ENCODE peak calls at places on chromosome 19, in ten cellular contexts. M, Z, Q, J, C, H, O, B, Y and T are unnamed samples.

GRCh38 chr19:56142897-56143434 is 1.9 kb downstream of the ZNF444 start:
- DNase-seq in M (no peak), Z (no peak), Q (no peak), J (no peak), C (no peak), H (no peak), O (no peak), B (no peak), Y (no peak), T (no peak)

GRCh38 chr19:3372413-3372812 is 6.0 kb downstream of the NFIC start:
- DNase-seq in M (no peak), Z (no peak), Q (no peak), J (no peak), C (no peak), H (no peak), O (no peak), B (no peak), Y (no peak), T (no peak)

GRCh38 chr19:4233282-4233853 is 4.0 kb downstream of the EBI3 start:
- DNase-seq in M (no peak), Z (peak; percentile 77), Q (no peak), J (peak; percentile 35), C (peak; percentile 4), H (peak; percentile 54), O (peak; percentile 77), B (peak; percentile 38), Y (no peak), T (no peak)

GRCh38 chr19:339262-339887 is 5.2 kb downstream of the MIER2 start:
- DNase-seq in M (no peak), Z (no peak), Q (no peak), J (no peak), C (no peak), H (no peak), O (no peak), B (no peak), Y (no peak), T (no peak)

GRCh38 chr19:21115430-21115829 is 26.4 kb upstream of the ZNF431 start:
- DNase-seq in M (no peak), Z (no peak), Q (no peak), J (no peak), C (no peak), H (no peak), O (no peak), B (no peak), Y (no peak), T (no peak)

GRCh38 chr19:16821081-16821480 is 8.1 kb upstream of the SIN3B start:
- DNase-seq in M (no peak), Z (no peak), Q (peak; percentile 79), J (no peak), C (peak; percentile 90), H (no peak), O (no peak), B (no peak), Y (no peak), T (no peak)

GRCh38 chr19:801030-801860 is 4.0 kb downstream of the PTBP1 start:
- DNase-seq in M (no peak), Z (peak; percentile 89), Q (no peak), J (peak; percentile 70), C (peak; percentile 32), H (peak; percentile 84), O (peak; percentile 17), B (peak; percentile 75), Y (peak; percentile 55), T (no peak)

GRCh38 chr19:35268546-35269424 is at the start of gene USF2:
- DNase-seq in M (no peak), Z (peak; percentile 91), Q (no peak), J (peak; percentile 82), C (no peak), H (peak; percentile 78), O (peak; percentile 79), B (peak; percentile 79), Y (no peak), T (no peak)

GRCh38 chr19:41299755-41300089 is 10.2 kb upstream of the CCDC97 start:
- DNase-seq in M (no peak), Z (no peak), Q (no peak), J (peak; percentile 78), C (no peak), H (peak; percentile 48), O (no peak), B (no peak), Y (no peak), T (no peak)

GRCh38 chr19:12994701-12995595 is at the start of gene NFIX:
- DNase-seq in M (no peak), Z (peak; percentile 87), Q (no peak), J (peak; percentile 76), C (no peak), H (peak; percentile 78), O (peak; percentile 83), B (peak; percentile 73), Y (no peak), T (no peak)

GRCh38 chr19:21023901-21024300 is 3.4 kb downstream of the ZNF430 start:
- DNase-seq in M (no peak), Z (no peak), Q (no peak), J (no peak), C (peak; percentile 80), H (no peak), O (no peak), B (no peak), Y (no peak), T (no peak)

GRCh38 chr19:53409505-53410204 is 14.7 kb downstream of the ZNF765 start:
- DNase-seq in M (no peak), Z (no peak), Q (no peak), J (no peak), C (no peak), H (no peak), O (no peak), B (no peak), Y (no peak), T (no peak)

GRCh38 chr19:9872618-9873242 is 37.6 kb downstream of the PIN1 start:
- DNase-seq in M (no peak), Z (no peak), Q (no peak), J (no peak), C (no peak), H (no peak), O (no peak), B (no peak), Y (no peak), T (no peak)

GRCh38 chr19:53102701-53103140 is 501 bp downstream of the ZNF160 start:
- DNase-seq in M (no peak), Z (peak; percentile 67), Q (peak; percentile 38), J (peak; percentile 54), C (no peak), H (peak; percentile 29), O (peak; percentile 53), B (peak; percentile 34), Y (no peak), T (no peak)

GRCh38 chr19:16627194-16627927 is 643 bp downstream of the MED26 start:
- DNase-seq in M (no peak), Z (peak; percentile 71), Q (no peak), J (no peak), C (no peak), H (no peak), O (no peak), B (no peak), Y (no peak), T (no peak)

GRCh38 chr19:54310543-54310942 is 2.4 kb downstream of the LILRA5 start:
- DNase-seq in M (no peak), Z (no peak), Q (no peak), J (no peak), C (no peak), H (no peak), O (no peak), B (no peak), Y (no peak), T (no peak)

DNA sequence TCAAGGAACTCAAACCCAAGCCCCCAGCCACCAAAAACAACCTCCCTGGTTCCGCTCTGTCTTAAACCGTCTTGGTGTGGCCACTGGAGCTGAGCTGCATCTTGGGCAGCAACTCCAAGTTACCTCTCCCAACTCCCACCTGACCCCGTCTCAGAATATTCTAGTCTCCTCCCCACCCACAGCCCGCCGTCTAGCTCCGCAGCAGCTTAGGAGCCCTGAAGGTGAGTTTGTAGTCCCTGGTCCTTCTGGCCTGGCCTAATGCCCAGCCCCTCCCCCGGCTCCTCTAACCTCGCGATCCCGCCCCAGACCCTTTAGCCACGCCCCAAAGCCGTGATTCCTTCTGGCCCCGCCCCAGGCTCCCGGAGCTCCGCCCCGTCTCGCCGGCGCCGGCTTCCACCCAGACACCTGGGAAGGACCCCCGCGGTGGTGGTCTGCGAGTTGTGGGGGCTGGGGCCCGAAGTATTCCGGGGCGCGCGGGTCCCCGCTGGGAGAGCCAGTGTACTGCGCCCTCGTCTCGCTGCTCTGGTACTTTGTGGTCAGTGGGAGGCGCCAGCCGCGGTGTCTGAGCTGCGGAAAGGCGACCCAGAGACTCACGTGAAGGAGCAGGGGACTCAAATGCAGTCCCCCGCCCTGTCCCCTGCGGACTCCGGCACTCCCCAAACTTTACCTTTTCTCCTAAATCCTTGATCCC is 2.5 kb upstream of the LHB start:
- DNase-seq in M (peak; percentile 29), Z (peak; percentile 94), Q (peak; percentile 64), J (peak; percentile 50), C (no peak), H (peak; percentile 83), O (peak; percentile 93), B (peak; percentile 90), Y (no peak), T (no peak)
- TF ChIP-seq CTCF in M (peak; percentile 64), Z (no peak), Q (no peak), J (no peak), C (peak; percentile 26), H (no peak), O (peak; percentile 81), B (no peak), Y (no peak), T (peak; percentile 31)

GRCh38 chr19:29528350-29528945 is 2.7 kb downstream of the VSTM2B start:
- DNase-seq in M (peak; percentile 75), Z (peak; percentile 66), Q (no peak), J (peak; percentile 74), C (peak; percentile 12), H (no peak), O (peak; percentile 77), B (peak; percentile 40), Y (no peak), T (peak; percentile 1)
- H3K27me3 ChIP-seq in M (peaks cover 83% of the 10 kb centered on the region), Z (peaks cover 95% of the 10 kb centered on the region), Q (peaks cover 30% of the 10 kb centered on the region), J (peaks cover 100% of the 10 kb centered on the region), C (peaks cover 46% of the 10 kb centered on the region), H (peaks cover 78% of the 10 kb centered on the region), O (peaks cover 31% of the 10 kb centered on the region), B (peaks cover 22% of the 10 kb centered on the region), Y (no peaks in the 10 kb centered on the region), T (peaks cover 82% of the 10 kb centered on the region)

DNA sequence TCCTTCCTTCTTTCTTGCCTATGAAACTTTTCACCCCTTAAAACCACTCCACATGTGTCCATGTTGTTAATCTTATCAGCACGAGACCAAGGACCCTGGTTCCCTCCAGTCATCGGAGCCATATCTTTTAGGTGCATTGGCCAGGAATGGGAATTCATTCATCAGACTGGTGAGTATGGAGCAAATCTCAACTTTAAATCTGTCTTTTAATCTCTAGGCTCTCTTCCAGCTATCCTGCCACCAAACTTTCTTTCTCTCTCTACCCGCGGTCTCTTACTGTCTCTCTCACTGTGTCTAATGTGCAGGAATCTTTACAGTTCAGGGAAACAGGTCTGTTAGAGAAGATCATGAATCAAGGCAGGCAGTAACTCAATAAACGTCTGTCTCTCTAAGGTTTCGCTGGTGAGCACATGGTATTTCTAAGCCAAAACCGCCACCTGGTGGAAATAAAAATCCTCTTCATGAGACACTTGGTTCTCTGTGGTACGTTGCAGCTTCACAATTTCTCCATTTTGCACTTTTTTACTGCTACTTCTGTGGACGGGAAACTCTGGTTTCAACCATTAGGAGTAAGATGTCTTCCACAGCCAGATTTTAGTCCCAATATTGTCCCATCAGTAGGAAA is 16.1 kb downstream of the LGALS16 start:
- DNase-seq in M (peak; percentile 15), Z (no peak), Q (no peak), J (peak; percentile 64), C (peak; percentile 41), H (peak; percentile 29), O (no peak), B (peak; percentile 31), Y (no peak), T (no peak)
- TF ChIP-seq CTCF in M (no peak), Z (peak; percentile 50), Q (peak; percentile 71), J (peak; percentile 42), C (peak; percentile 58), H (peak; percentile 25), O (peak; percentile 63), B (peak; percentile 57), Y (no peak), T (peak; percentile 47)

GRCh38 chr19:47865166-47865565 is 6.1 kb downstream of the TPRX2 start:
- DNase-seq in M (no peak), Z (no peak), Q (no peak), J (no peak), C (no peak), H (no peak), O (no peak), B (no peak), Y (no peak), T (no peak)
- H3K27me3 ChIP-seq in M (no peaks in the 10 kb centered on the region), Z (no peaks in the 10 kb centered on the region), Q (peaks cover 59% of the 10 kb centered on the region), J (no peaks in the 10 kb centered on the region), C (no peaks in the 10 kb centered on the region), H (peaks cover 11% of the 10 kb centered on the region), O (no peaks in the 10 kb centered on the region), B (no peaks in the 10 kb centered on the region), Y (no peaks in the 10 kb centered on the region), T (peaks cover 3% of the 10 kb centered on the region)